ENCODE peak calls at places on chromosomes 3 and 15, in five cellular contexts. G, X, Q, Z and O are unnamed samples.

GRCh38 chr15:89327113-89327512 is 7.5 kb downstream of the POLG start:
- DNase-seq in Q (no peak), Z (no peak), X (no peak), G (no peak), O (no peak)

GRCh38 chr3:30894521-30895289 is at the start of gene GADL1:
- DNase-seq in Q (peak), Z (no peak), G (no peak), X (no peak), O (peak)

GRCh38 chr3:38039101-38039898 is at the start of gene DLEC1:
- DNase-seq in G (no peak), Z (no peak), X (no peak), Q (peak), O (peak)

GRCh38 chr3:37590328-37591079 is 271.2 kb upstream of the CTDSPL start:
- DNase-seq in Q (no peak), Z (no peak), G (no peak), X (no peak), O (peak)

GRCh38 chr3:98573231-98573728 is 20.1 kb downstream of the CPOX start:
- DNase-seq in X (no peak), G (no peak), Z (peak), Q (peak), O (no peak)

GRCh38 chr15:31392761-31393401 is 66.2 kb downstream of the KLF13 start:
- DNase-seq in Z (peak), X (no peak), Q (no peak), G (no peak), O (peak)

GRCh38 chr3:42686832-42687650 is 1.7 kb downstream of the KLHL40 start:
- DNase-seq in Z (no peak), G (no peak), Q (no peak), X (no peak), O (no peak)

GRCh38 chr3:183489455-183490210 is 61.2 kb upstream of the MCF2L2 start:
- DNase-seq in X (no peak), Q (peak), G (no peak), Z (no peak), O (no peak)

GRCh38 chr15:70023064-70023768 is 74.5 kb downstream of the TLE3 start:
- DNase-seq in Q (peak), G (no peak), X (peak), Z (peak), O (peak)

GRCh38 chr3:47578691-47579632 is at the start of gene CSPG5:
- DNase-seq in X (no peak), Z (no peak), G (peak), Q (no peak), O (peak)

GRCh38 chr3:100159564-100160153 is 45.4 kb upstream of the FILIP1L start:
- DNase-seq in X (no peak), Z (no peak), Q (peak), G (no peak), O (no peak)

GRCh38 chr3:4757056-4757948 is 221.9 kb upstream of the BHLHE40 start:
- DNase-seq in Q (no peak), X (no peak), G (no peak), Z (no peak), O (no peak)

GRCh38 chr3:47015151-47015550 is 35.7 kb downstream of the NBEAL2 start:
- DNase-seq in G (no peak), Z (no peak), X (no peak), Q (no peak), O (no peak)

GRCh38 chr3:32321095-32321835 is 70.4 kb upstream of the CMTM7 start:
- DNase-seq in Q (no peak), G (no peak), X (peak), Z (no peak), O (no peak)

GRCh38 chr3:113353678-113354077 is 87.6 kb downstream of the CFAP44 start:
- DNase-seq in Z (no peak), Q (no peak), X (no peak), G (no peak), O (no peak)